ENCODE peak calls at places on chromosomes 6 and 20, in nine cellular contexts. X is IMR-90, L is uterus, P is tibial nerve, O is GM12878, R is sigmoid colon, W is NB4, H is heart left ventricle, U is Peyer's patch. S is an unnamed sample.

GRCh38 chr6:1190361-1190760 is 121.5 kb upstream of the FOXQ1 start:
- DNase-seq in X (peak), L (no peak), P (no peak), O (no peak), R (no peak), W (no peak), H (no peak), U (no peak), S (peak)

GRCh38 chr6:155313602-155314091 is 637 bp downstream of the TFB1M start:
- DNase-seq in X (no peak), L (no peak), P (no peak), O (no peak), R (no peak), W (peak), H (no peak), U (peak), S (no peak)

GRCh38 chr6:135183532-135184440 is 2.7 kb downstream of the MYB start:
- DNase-seq in X (peak), L (peak), P (no peak), O (no peak), R (no peak), W (peak), H (no peak), U (peak), S (peak)

GRCh38 chr6:124799638-124800037 is 162.6 kb upstream of the RNF217 start:
- DNase-seq in X (no peak), L (no peak), P (no peak), O (no peak), R (no peak), W (no peak), H (no peak), U (no peak), S (no peak)

GRCh38 chr6:32580593-32580992 is 9.1 kb downstream of the HLA-DRB1 start:
- DNase-seq in X (no peak), L (no peak), P (no peak), O (no peak), R (no peak), W (no peak), H (no peak), U (no peak), S (no peak)

GRCh38 chr20:61560361-61560853 is 308.3 kb downstream of the CDH4 start:
- DNase-seq in X (peak), L (no peak), P (no peak), O (no peak), R (no peak), W (no peak), H (peak), U (no peak), S (peak)

GRCh38 chr6:125188037-125188436 is 34.5 kb downstream of the TPD52L1 start:
- DNase-seq in X (peak), L (no peak), P (no peak), O (no peak), R (no peak), W (no peak), H (no peak), U (no peak), S (no peak)

GRCh38 chr20:10563935-10564492 is 109.8 kb downstream of the JAG1 start:
- DNase-seq in X (no peak), L (no peak), P (no peak), O (no peak), R (no peak), W (peak), H (no peak), U (no peak), S (no peak)

GRCh38 chr20:50521221-50521642 is 11.0 kb downstream of the PTPN1 start:
- DNase-seq in X (no peak), L (no peak), P (no peak), O (no peak), R (no peak), W (no peak), H (no peak), U (no peak), S (no peak)

GRCh38 chr20:10672579-10673127 is 1.1 kb downstream of the JAG1 start:
- DNase-seq in X (peak), L (peak), P (no peak), O (no peak), R (peak), W (peak), H (peak), U (no peak), S (peak)

GRCh38 chr6:147156218-147156617 is 48.0 kb upstream of the STXBP5 start:
- DNase-seq in X (no peak), L (no peak), P (no peak), O (no peak), R (no peak), W (peak), H (no peak), U (no peak), S (no peak)

GRCh38 chr6:13491538-13491937 is 4.1 kb upstream of the GFOD1 start:
- DNase-seq in X (no peak), L (no peak), P (no peak), O (no peak), R (no peak), W (no peak), H (no peak), U (no peak), S (no peak)

GRCh38 chr20:53621482-53622246 is 28.0 kb upstream of the ZNF217 start:
- DNase-seq in X (peak), L (peak), P (peak), O (peak), R (peak), W (peak), H (peak), U (no peak), S (peak)

GRCh38 chr20:49570828-49571552 is 3.1 kb upstream of the PTGIS start:
- DNase-seq in X (peak), L (no peak), P (no peak), O (no peak), R (peak), W (no peak), H (no peak), U (no peak), S (no peak)

GRCh38 chr20:37299718-37300529 is 10.5 kb downstream of the MANBAL start:
- DNase-seq in X (peak), L (no peak), P (no peak), O (no peak), R (peak), W (no peak), H (no peak), U (no peak), S (peak)

GRCh38 chr6:150408842-150409241 is 40.0 kb downstream of the IYD start:
- DNase-seq in X (no peak), L (no peak), P (no peak), O (no peak), R (no peak), W (no peak), H (no peak), U (no peak), S (peak)

GRCh38 chr6:41377071-41377470 is 41.7 kb downstream of the NCR2 start:
- DNase-seq in X (no peak), L (no peak), P (no peak), O (no peak), R (no peak), W (no peak), H (no peak), U (no peak), S (no peak)

GRCh38 chr6:32194825-32195651 is 2.6 kb upstream of the GPSM3 start:
- DNase-seq in X (peak), L (no peak), P (peak), O (no peak), R (no peak), W (peak), H (peak), U (peak), S (peak)

GRCh38 chr6:35096129-35096852 is 44.8 kb downstream of the TCP11 start:
- DNase-seq in X (peak), L (no peak), P (no peak), O (no peak), R (no peak), W (no peak), H (no peak), U (no peak), S (no peak)

GRCh38 chr6:22306741-22307466 is 10.1 kb upstream of the PRL start:
- DNase-seq in X (no peak), L (no peak), P (no peak), O (no peak), R (no peak), W (no peak), H (no peak), U (no peak), S (no peak)

GRCh38 chr6:88548891-88549505 is 382.9 kb upstream of the CNR1 start:
- DNase-seq in X (no peak), L (no peak), P (no peak), O (no peak), R (no peak), W (no peak), H (no peak), U (no peak), S (no peak)

GRCh38 chr6:3077430-3077829 is 9.1 kb downstream of the RIPK1 start:
- DNase-seq in X (no peak), L (no peak), P (no peak), O (no peak), R (no peak), W (no peak), H (no peak), U (no peak), S (no peak)

GRCh38 chr6:45548657-45549515 is 171.2 kb upstream of the SUPT3H start:
- DNase-seq in X (peak), L (no peak), P (no peak), O (peak), R (no peak), W (no peak), H (no peak), U (peak), S (no peak)

GRCh38 chr6:71478834-71479541 is 190.4 kb downstream of the OGFRL1 start:
- DNase-seq in X (peak), L (no peak), P (no peak), O (no peak), R (no peak), W (no peak), H (no peak), U (no peak), S (no peak)

DNA sequence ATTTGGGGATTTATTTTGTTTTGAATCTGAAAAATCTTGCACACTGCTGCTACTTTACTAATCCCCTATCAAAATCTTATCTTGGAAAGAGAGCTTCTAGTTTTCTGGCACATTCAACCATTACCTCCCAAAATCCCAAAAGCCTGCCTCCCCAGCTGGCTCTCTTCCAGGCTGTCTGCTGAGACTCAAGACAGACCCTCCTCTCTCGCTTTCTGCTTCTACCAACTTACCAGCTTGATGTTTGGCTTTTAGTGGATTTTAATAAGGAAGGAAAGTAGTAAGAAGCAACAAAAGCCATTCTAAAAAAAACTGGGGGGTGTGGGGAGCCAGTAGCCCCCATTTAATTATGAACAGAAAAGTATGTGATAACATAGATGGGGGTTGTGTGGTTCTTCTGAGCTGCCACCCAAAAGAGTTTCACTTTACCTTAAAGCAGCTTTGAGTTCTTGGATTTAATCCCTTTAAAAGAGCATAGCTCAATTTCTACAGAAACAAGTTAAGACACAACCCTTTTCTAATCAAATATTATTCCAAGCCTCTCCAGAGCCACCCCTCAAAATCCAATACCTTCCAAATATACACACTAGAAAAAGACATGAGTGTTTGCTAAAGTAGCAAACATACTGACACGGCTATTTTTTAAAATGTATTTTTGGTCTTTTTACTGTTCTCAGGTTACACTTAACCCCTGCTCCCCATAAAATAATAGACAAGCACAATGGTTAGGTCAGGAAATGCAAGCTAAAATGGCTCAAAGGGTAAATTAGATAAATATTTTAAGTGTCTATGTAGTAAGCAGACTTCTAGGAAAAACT is 71.7 kb downstream of the ATP9A start:
- DNase-seq in X (no peak), L (peak), P (no peak), O (no peak), R (no peak), W (no peak), H (no peak), U (no peak), S (peak)
- H3K4me3 ChIP-seq in X (no peak), L (no peak), P (no peak), O (no peak), R (no peak), W (no peak), H (no peak), U (no peak), S (no peak)

GRCh38 chr6:7106215-7106751 is 1.5 kb upstream of the RREB1 start:
- DNase-seq in X (peak), L (no peak), P (peak), O (no peak), R (no peak), W (peak), H (no peak), U (no peak), S (no peak)

GRCh38 chr6:7104752-7105151 is 3.0 kb upstream of the RREB1 start:
- DNase-seq in X (no peak), L (no peak), P (no peak), O (no peak), R (no peak), W (no peak), H (no peak), U (no peak), S (no peak)

GRCh38 chr6:7107578-7108195 is at the start of gene RREB1:
- DNase-seq in X (peak), L (peak), P (peak), O (no peak), R (peak), W (peak), H (peak), U (peak), S (peak)

GRCh38 chr6:7108196-7108963 is 619 bp downstream of the RREB1 start:
- DNase-seq in X (peak), L (peak), P (peak), O (no peak), R (peak), W (peak), H (peak), U (peak), S (peak)

DNA sequence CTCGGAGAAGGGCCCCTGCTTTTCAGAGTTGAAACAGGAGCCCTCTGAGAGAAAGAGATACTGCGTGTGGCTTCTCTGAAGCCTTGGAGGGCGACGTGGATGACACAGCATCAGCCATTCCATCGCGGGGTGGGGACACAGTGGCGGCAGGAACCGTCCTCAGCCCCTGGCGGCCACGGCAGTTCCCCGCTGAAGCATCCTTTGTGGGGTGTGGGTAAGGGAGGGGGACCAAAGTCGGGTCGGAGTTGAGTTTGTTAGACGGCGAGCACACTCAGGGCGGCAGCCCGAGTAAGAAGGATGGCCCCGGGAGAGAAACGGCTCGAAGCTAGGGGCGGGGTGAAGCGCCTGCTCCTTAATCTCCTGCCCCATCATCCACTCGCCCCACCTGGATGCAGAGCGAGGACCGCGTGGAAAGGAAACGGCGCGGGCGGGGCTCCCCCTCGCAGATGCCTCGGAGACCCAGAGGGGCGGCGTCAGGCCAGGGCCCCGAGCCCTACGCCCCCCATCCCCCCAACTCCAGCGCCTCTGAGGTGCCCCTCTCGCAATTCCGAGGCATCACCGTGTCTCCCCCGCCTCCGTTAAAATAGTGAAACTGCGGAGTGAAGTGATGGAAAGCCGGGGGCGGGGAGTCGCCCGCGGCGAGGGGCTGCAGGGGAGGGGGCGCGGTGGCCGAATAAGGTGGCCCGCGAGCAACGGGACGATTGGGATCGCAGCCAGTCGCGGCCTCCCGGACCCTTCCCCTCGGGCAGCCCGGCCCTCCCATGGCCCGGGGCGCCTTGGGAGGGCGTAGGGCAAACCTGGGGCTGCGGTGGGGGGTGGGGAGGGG is 796 bp upstream of the RREB1 start:
- DNase-seq in X (peak), L (peak), P (no peak), O (no peak), R (peak), W (peak), H (peak), U (peak), S (peak)
- TF ChIP-seq POLR2A in X (no peak), L (no peak), P (no peak), O (peak), R (no peak), W (no peak), H (no peak), U (peak), S (no peak)

GRCh38 chr6:166949533-166950442 is 6.6 kb downstream of the RNASET2 start:
- DNase-seq in X (no peak), L (no peak), P (no peak), O (no peak), R (no peak), W (no peak), H (no peak), U (no peak), S (no peak)
- H3K4me3 ChIP-seq in X (no peak), L (no peak), P (no peak), O (peak), R (no peak), W (no peak), H (no peak), U (no peak), S (no peak)

DNA sequence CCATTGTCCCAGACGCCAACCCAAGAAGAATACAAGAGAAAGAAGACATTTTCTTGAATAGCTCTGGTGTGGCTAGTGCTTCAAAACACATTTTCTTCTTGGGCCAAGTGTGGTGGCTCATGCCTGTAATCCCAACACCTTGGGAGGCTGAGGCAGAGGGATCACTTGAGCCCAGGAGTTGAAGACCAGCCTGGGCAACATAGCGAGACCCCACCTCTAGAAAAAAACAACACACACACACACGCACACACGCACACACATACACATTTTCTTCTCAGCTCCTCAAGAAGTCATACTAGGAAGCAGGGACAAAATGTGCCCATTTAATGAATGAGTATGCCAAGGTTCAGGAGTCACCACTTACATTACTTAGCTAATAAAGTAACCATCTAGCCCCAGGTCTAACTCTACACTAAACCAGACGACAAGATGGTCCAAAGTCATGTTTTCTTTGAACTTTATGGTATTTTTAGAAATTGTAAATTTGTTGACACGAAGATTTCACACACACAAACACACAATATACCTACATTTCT is 68.8 kb downstream of the ZMYND8 start:
- DNase-seq in X (no peak), L (no peak), P (no peak), O (no peak), R (no peak), W (no peak), H (no peak), U (no peak), S (no peak)
- TF ChIP-seq POLR2A in X (no peak), L (no peak), P (no peak), O (no peak), R (no peak), W (no peak), H (no peak), U (no peak), S (no peak)

DNA sequence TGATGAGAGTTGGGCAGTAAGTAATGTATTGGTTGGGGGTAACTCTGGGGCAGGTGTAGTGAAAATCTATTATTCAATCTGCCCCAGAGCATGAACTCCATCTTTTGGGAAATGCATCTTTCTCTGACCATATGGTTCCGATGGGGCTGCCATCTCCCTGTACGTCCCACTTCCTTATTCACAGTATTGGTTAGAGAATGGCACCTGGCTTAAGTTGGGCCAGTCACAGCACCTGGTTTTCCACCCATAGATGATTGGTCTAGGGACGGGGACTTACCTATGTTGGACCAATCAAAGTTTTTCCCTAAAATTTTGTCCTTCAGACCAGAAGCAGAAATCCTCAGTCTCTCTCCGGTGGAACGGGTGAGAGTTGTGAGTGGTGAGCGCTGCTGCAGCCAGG is 2.2 kb upstream of the RALY start:
- DNase-seq in X (no peak), L (no peak), P (no peak), O (no peak), R (no peak), W (no peak), H (no peak), U (no peak), S (no peak)
- H3K4me3 ChIP-seq in X (no peak), L (no peak), P (no peak), O (peak), R (no peak), W (peak), H (no peak), U (peak), S (no peak)